ENCODE peak calls at places on chromosomes 3 and 15, in five cellular contexts. One of them, this sample, is unnamed.

GRCh38 chr15:87154771-87155170 is 1075.1 kb downstream of the AGBL1 start:
- DNase-seq in IMR-90: peak; percentile 52
- DNase-seq in A549: no peak
- DNase-seq in Karpas-422: no peak
- DNase-seq in neuronal stem cell: no peak
- DNase-seq in this sample: peak; percentile 52

GRCh38 chr3:16801223-16801622 is 83.5 kb upstream of the PLCL2 start:
- DNase-seq in neuronal stem cell: no peak
- DNase-seq in A549: no peak
- DNase-seq in Karpas-422: no peak
- DNase-seq in IMR-90: no peak
- DNase-seq in this sample: no peak

GRCh38 chr3:106765342-106765741 is 611.9 kb upstream of the CCDC54 start:
- DNase-seq in IMR-90: peak; percentile 85
- DNase-seq in A549: peak; percentile 14
- DNase-seq in neuronal stem cell: no peak
- DNase-seq in Karpas-422: no peak
- DNase-seq in this sample: peak; percentile 82

GRCh38 chr3:138845771-138846173 is 11.0 kb upstream of the PIK3CB start:
- DNase-seq in IMR-90: no peak
- DNase-seq in Karpas-422: no peak
- DNase-seq in neuronal stem cell: no peak
- DNase-seq in A549: no peak
- DNase-seq in this sample: peak; percentile 43

GRCh38 chr15:96428742-96429141 is 98.2 kb downstream of the NR2F2 start:
- DNase-seq in Karpas-422: no peak
- DNase-seq in A549: peak; percentile 50
- DNase-seq in neuronal stem cell: no peak
- DNase-seq in IMR-90: peak; percentile 96
- DNase-seq in this sample: peak; percentile 83

GRCh38 chr3:156817931-156818765 is 8.0 kb upstream of the LEKR1 start:
- DNase-seq in IMR-90: no peak
- DNase-seq in neuronal stem cell: no peak
- DNase-seq in A549: no peak
- DNase-seq in Karpas-422: no peak
- DNase-seq in this sample: no peak

GRCh38 chr15:99956820-99957641 is 223.8 kb upstream of the LYSMD4 start:
- DNase-seq in A549: no peak
- DNase-seq in Karpas-422: no peak
- DNase-seq in IMR-90: no peak
- DNase-seq in neuronal stem cell: no peak
- DNase-seq in this sample: no peak

GRCh38 chr3:48057521-48057920 is 41.3 kb upstream of the MAP4 start:
- DNase-seq in A549: no peak
- DNase-seq in Karpas-422: no peak
- DNase-seq in IMR-90: no peak
- DNase-seq in neuronal stem cell: no peak
- DNase-seq in this sample: no peak

GRCh38 chr15:39684215-39684614 is 98.4 kb downstream of the FSIP1 start:
- DNase-seq in Karpas-422: no peak
- DNase-seq in neuronal stem cell: no peak
- DNase-seq in A549: no peak
- DNase-seq in IMR-90: no peak
- DNase-seq in this sample: no peak

GRCh38 chr3:40398346-40398745 is 11.4 kb downstream of the ENTPD3 start:
- DNase-seq in A549: no peak
- DNase-seq in Karpas-422: no peak
- DNase-seq in neuronal stem cell: no peak
- DNase-seq in IMR-90: no peak
- DNase-seq in this sample: peak; percentile 73

DNA sequence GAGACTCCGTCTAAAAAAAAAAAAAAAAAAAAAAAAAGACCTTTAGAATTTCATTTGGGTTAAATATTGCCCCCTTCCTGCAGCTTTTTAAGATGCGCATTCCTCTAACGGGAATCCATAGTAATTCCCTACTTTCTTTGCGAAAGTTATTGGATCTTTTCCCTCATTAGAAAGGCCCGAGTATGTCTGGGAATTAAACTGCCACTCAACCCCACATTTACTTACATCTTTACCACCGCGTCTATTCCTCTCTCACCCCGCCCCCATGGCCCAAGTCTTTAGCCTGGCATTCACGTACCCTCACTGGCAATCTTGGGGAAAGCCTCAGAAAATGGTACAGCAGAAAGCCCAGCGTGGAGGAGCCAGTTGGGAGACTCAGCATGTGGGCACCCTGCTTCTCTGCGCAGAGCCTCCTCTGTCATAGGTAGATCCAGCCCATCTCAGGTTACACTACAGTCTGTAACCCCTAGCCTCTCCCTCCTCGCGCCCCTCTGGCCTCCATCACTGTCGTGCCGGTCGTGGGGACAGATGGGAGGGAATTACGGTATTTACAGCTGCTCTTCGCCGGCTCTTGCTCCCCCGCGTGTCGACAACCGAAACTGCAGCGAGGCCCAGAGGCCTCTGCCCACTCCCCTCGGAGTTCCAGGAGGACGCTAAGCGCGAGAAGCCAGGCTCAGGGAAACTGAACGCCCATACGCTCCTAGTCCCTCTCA is 6.4 kb upstream of the ANKDD1A start:
- DNase-seq in A549: peak; percentile 70
- DNase-seq in IMR-90: peak; percentile 60
- DNase-seq in neuronal stem cell: peak; percentile 67
- DNase-seq in Karpas-422: peak; percentile 89
- DNase-seq in this sample: no peak
- H3K4me3 ChIP-seq in A549: peak overlapping the region; percentile 1
- H3K4me3 ChIP-seq in IMR-90: peak overlapping the region; percentile 3
- H3K4me3 ChIP-seq in neuronal stem cell: peak overlapping the region; percentile 16
- H3K4me3 ChIP-seq in Karpas-422: no peak overlapping the region
- H3K4me3 ChIP-seq in this sample: peak overlapping the region; percentile 35

GRCh38 chr15:65926899-65927298 is 57.6 kb downstream of the RAB11A start:
- DNase-seq in A549: no peak
- DNase-seq in IMR-90: no peak
- DNase-seq in Karpas-422: no peak
- DNase-seq in neuronal stem cell: no peak
- DNase-seq in this sample: no peak

GRCh38 chr15:65931221-65931620 is 61.9 kb downstream of the RAB11A start:
- DNase-seq in IMR-90: no peak
- DNase-seq in Karpas-422: no peak
- DNase-seq in neuronal stem cell: no peak
- DNase-seq in A549: no peak
- DNase-seq in this sample: no peak

GRCh38 chr15:65930134-65930533 is 60.8 kb downstream of the RAB11A start:
- DNase-seq in Karpas-422: no peak
- DNase-seq in neuronal stem cell: no peak
- DNase-seq in IMR-90: no peak
- DNase-seq in A549: no peak
- DNase-seq in this sample: no peak

GRCh38 chr15:65927545-65927944 is 58.3 kb downstream of the RAB11A start:
- DNase-seq in Karpas-422: no peak
- DNase-seq in IMR-90: no peak
- DNase-seq in neuronal stem cell: no peak
- DNase-seq in A549: peak; percentile 36
- DNase-seq in this sample: no peak

GRCh38 chr15:65929573-65929972 is 60.3 kb downstream of the RAB11A start:
- DNase-seq in IMR-90: no peak
- DNase-seq in Karpas-422: no peak
- DNase-seq in neuronal stem cell: no peak
- DNase-seq in A549: no peak
- DNase-seq in this sample: no peak
- H3K4me2 ChIP-seq in IMR-90: no peak overlapping the region
- H3K4me2 ChIP-seq in Karpas-422: no peak overlapping the region
- H3K4me2 ChIP-seq in neuronal stem cell: no peak overlapping the region
- H3K4me2 ChIP-seq in A549: no peak overlapping the region
- H3K4me2 ChIP-seq in this sample: no peak overlapping the region

GRCh38 chr15:25182098-25182478 is 227.3 kb downstream of the SNRPN start:
- DNase-seq in Karpas-422: no peak
- DNase-seq in IMR-90: no peak
- DNase-seq in A549: no peak
- DNase-seq in neuronal stem cell: no peak
- DNase-seq in this sample: no peak

GRCh38 chr15:25183581-25184330 is 229.0 kb downstream of the SNRPN start:
- DNase-seq in IMR-90: no peak
- DNase-seq in Karpas-422: no peak
- DNase-seq in neuronal stem cell: no peak
- DNase-seq in A549: no peak
- DNase-seq in this sample: no peak

GRCh38 chr15:25181290-25182097 is 226.7 kb downstream of the SNRPN start:
- DNase-seq in A549: no peak
- DNase-seq in IMR-90: no peak
- DNase-seq in neuronal stem cell: no peak
- DNase-seq in Karpas-422: no peak
- DNase-seq in this sample: no peak

GRCh38 chr15:25184356-25185155 is 229.8 kb downstream of the SNRPN start:
- DNase-seq in neuronal stem cell: no peak
- DNase-seq in Karpas-422: no peak
- DNase-seq in IMR-90: no peak
- DNase-seq in A549: no peak
- DNase-seq in this sample: no peak

DNA sequence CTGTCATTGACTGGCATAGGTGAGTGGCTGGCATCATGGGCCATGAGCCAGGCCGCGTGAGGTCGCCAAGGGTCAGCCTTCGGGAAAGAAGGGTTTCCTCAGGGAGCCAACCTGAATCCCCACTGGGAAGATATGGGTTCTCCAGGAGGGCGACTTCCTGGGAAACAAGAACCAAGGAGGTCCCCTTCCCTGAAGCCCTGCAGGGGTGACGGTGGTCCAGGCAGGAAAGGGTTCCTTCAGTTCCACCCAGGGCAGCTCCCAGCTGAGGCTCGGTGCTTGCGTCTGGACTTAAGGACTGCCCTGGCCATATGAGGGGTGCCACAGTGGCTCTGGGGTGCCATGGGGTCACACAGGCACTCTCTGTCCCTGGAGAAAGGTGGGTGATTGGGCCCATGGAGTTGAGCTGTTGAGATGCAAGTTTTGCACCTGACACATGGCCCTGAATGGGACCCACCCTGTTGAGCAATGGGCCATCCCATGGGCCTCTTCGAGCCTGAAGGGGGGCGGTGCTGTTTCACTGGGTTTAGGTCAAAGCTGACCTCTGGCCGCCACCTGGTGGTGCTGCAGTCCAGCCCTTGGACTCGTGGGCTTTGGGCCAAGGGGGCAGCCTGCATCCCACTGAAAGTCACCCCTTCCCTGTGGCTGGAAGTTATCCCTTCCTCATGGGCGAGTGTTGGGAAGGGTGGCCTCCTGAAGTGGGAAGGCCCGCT is 228.1 kb downstream of the SNRPN start:
- DNase-seq in A549: no peak
- DNase-seq in IMR-90: no peak
- DNase-seq in neuronal stem cell: no peak
- DNase-seq in Karpas-422: no peak
- DNase-seq in this sample: no peak
- H3K9me3 ChIP-seq in A549: no peaks in the 10 kb centered on the region
- H3K9me3 ChIP-seq in IMR-90: peaks cover 82% of the 10 kb centered on the region
- H3K9me3 ChIP-seq in neuronal stem cell: peaks cover 3% of the 10 kb centered on the region
- H3K9me3 ChIP-seq in Karpas-422: peaks cover 7% of the 10 kb centered on the region
- H3K9me3 ChIP-seq in this sample: no peaks in the 10 kb centered on the region

GRCh38 chr3:136898954-136899353 is 36.9 kb downstream of the NCK1 start:
- DNase-seq in IMR-90: peak; percentile 9
- DNase-seq in neuronal stem cell: no peak
- DNase-seq in Karpas-422: no peak
- DNase-seq in A549: no peak
- DNase-seq in this sample: no peak
- H3K4me3 ChIP-seq in IMR-90: no peak overlapping the region
- H3K4me3 ChIP-seq in neuronal stem cell: no peak overlapping the region
- H3K4me3 ChIP-seq in Karpas-422: no peak overlapping the region
- H3K4me3 ChIP-seq in A549: no peak overlapping the region
- H3K4me3 ChIP-seq in this sample: no peak overlapping the region

DNA sequence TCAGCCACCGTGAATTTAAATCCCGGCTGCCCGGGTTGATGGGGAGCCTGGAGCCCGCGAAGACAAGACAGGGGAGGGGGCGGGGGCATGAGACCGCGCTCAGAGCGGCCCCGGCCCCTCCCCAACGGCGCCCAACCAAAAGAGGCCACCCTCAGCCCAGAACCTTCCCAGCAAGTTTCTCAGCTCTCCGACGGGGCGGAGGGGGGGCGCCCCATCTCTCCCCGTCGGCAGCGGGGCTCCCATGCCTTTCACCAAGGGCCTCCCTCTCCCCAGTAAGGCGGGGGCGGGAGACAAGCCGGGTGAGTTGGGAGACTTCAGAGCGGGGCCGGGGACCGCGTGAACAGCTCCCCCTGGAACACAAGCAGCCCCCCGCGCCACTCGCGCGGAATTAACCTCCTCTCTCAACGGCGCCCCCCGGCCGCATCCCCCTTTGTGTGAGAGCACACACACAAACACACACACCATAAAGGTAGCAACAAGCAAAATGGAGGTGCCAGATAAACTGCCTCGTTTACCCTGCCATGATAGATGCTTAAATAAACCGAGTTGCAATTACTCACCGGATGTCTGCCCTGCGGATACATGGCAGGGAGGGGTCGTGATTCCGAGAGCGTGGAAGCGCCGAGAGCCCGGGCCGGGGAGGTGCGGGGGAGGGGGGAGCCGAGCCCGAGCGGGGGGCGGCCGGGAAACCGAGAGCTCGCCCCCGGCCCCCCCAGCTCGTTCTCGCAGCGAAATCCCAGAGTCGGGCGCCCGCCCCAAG is 1.3 kb downstream of the TLE3 start:
- DNase-seq in IMR-90: peak; percentile 56
- DNase-seq in neuronal stem cell: peak; percentile 76
- DNase-seq in A549: peak; percentile 31
- DNase-seq in Karpas-422: peak; percentile 69
- DNase-seq in this sample: peak; percentile 44
- H3K4me2 ChIP-seq in IMR-90: peak overlapping the region; percentile 59
- H3K4me2 ChIP-seq in neuronal stem cell: peak overlapping the region; percentile 84
- H3K4me2 ChIP-seq in A549: peak overlapping the region; percentile 99
- H3K4me2 ChIP-seq in Karpas-422: peak overlapping the region; percentile 95
- H3K4me2 ChIP-seq in this sample: peak overlapping the region; percentile 91

DNA sequence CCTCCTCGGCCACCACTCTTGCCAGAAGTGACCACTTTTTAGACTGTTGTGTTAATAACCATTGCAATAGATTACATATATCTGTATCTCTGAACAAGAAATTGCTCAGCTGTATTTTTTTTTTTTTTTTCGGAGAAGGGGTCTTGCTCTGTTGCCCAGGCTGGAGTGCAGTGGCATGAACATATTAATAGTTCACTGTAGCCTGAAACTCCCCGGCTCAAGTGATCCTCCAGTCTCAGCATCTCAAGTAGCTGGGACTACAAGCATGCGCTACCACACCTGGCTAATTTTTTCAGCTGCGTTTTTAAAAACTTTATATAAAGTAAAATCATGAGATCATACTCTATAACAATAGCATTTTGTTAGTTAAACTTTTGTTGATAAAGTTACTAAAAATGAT is 609.0 kb downstream of the ZNF385D start:
- DNase-seq in A549: no peak
- DNase-seq in neuronal stem cell: no peak
- DNase-seq in Karpas-422: no peak
- DNase-seq in IMR-90: no peak
- DNase-seq in this sample: no peak
- H3K9me3 ChIP-seq in A549: no peaks in the 10 kb centered on the region
- H3K9me3 ChIP-seq in neuronal stem cell: no peaks in the 10 kb centered on the region
- H3K9me3 ChIP-seq in Karpas-422: peaks cover 17% of the 10 kb centered on the region
- H3K9me3 ChIP-seq in IMR-90: no peaks in the 10 kb centered on the region
- H3K9me3 ChIP-seq in this sample: no peaks in the 10 kb centered on the region